ENCODE peak calls at places on chromosomes 13 and 19, in seven cellular contexts. One of them, this sample, is unnamed.

GRCh38 chr19:13082192-13083007 is 20.3 kb downstream of the LYL1 start:
- DNase-seq in stimulated activated CD4-positive, alpha-beta T cell treated with anti-CD3 and anti-CD28 coated beads, TNF-alpha, amount 100 ng/mL, for 4 hours: no peak
- DNase-seq in psoas muscle: no peak
- DNase-seq in brain microvascular endothelial cell: peak
- DNase-seq in HFFc6: no peak
- DNase-seq in bronchial epithelial cell: peak
- DNase-seq in T-helper 9 cell: no peak
- DNase-seq in this sample: peak

GRCh38 chr13:51585234-51585672 is 991 bp downstream of the WDFY2 start:
- DNase-seq in stimulated activated CD4-positive, alpha-beta T cell treated with anti-CD3 and anti-CD28 coated beads, TNF-alpha, amount 100 ng/mL, for 4 hours: no peak
- DNase-seq in psoas muscle: no peak
- DNase-seq in brain microvascular endothelial cell: peak
- DNase-seq in HFFc6: no peak
- DNase-seq in bronchial epithelial cell: no peak
- DNase-seq in T-helper 9 cell: no peak
- DNase-seq in this sample: no peak

GRCh38 chr19:44927746-44928145 is 13.3 kb downstream of the APOC1 start:
- DNase-seq in stimulated activated CD4-positive, alpha-beta T cell treated with anti-CD3 and anti-CD28 coated beads, TNF-alpha, amount 100 ng/mL, for 4 hours: no peak
- DNase-seq in psoas muscle: no peak
- DNase-seq in brain microvascular endothelial cell: peak
- DNase-seq in HFFc6: no peak
- DNase-seq in bronchial epithelial cell: no peak
- DNase-seq in T-helper 9 cell: no peak
- DNase-seq in this sample: peak

GRCh38 chr13:83666126-83666525 is 216.1 kb downstream of the SLITRK1 start:
- DNase-seq in stimulated activated CD4-positive, alpha-beta T cell treated with anti-CD3 and anti-CD28 coated beads, TNF-alpha, amount 100 ng/mL, for 4 hours: no peak
- DNase-seq in psoas muscle: no peak
- DNase-seq in brain microvascular endothelial cell: no peak
- DNase-seq in HFFc6: peak
- DNase-seq in bronchial epithelial cell: no peak
- DNase-seq in T-helper 9 cell: no peak
- DNase-seq in this sample: no peak

GRCh38 chr19:50486823-50487515 is 10.3 kb upstream of the GARIN5A start:
- DNase-seq in stimulated activated CD4-positive, alpha-beta T cell treated with anti-CD3 and anti-CD28 coated beads, TNF-alpha, amount 100 ng/mL, for 4 hours: no peak
- DNase-seq in psoas muscle: peak
- DNase-seq in brain microvascular endothelial cell: peak
- DNase-seq in HFFc6: peak
- DNase-seq in bronchial epithelial cell: peak
- DNase-seq in T-helper 9 cell: peak
- DNase-seq in this sample: no peak

GRCh38 chr13:94454906-94455305 is 24.6 kb downstream of the DCT start:
- DNase-seq in stimulated activated CD4-positive, alpha-beta T cell treated with anti-CD3 and anti-CD28 coated beads, TNF-alpha, amount 100 ng/mL, for 4 hours: no peak
- DNase-seq in psoas muscle: no peak
- DNase-seq in brain microvascular endothelial cell: no peak
- DNase-seq in HFFc6: no peak
- DNase-seq in bronchial epithelial cell: peak
- DNase-seq in T-helper 9 cell: no peak
- DNase-seq in this sample: no peak

GRCh38 chr13:110212529-110212928 is 94.4 kb downstream of the COL4A1 start:
- DNase-seq in stimulated activated CD4-positive, alpha-beta T cell treated with anti-CD3 and anti-CD28 coated beads, TNF-alpha, amount 100 ng/mL, for 4 hours: no peak
- DNase-seq in psoas muscle: no peak
- DNase-seq in brain microvascular endothelial cell: no peak
- DNase-seq in HFFc6: no peak
- DNase-seq in bronchial epithelial cell: no peak
- DNase-seq in T-helper 9 cell: no peak
- DNase-seq in this sample: no peak

GRCh38 chr19:54882758-54883157 is 8.7 kb downstream of the FCAR start:
- DNase-seq in stimulated activated CD4-positive, alpha-beta T cell treated with anti-CD3 and anti-CD28 coated beads, TNF-alpha, amount 100 ng/mL, for 4 hours: no peak
- DNase-seq in psoas muscle: no peak
- DNase-seq in brain microvascular endothelial cell: no peak
- DNase-seq in HFFc6: no peak
- DNase-seq in bronchial epithelial cell: no peak
- DNase-seq in T-helper 9 cell: no peak
- DNase-seq in this sample: no peak

GRCh38 chr19:35554076-35554475 is 8.7 kb downstream of the TMEM147 start:
- DNase-seq in stimulated activated CD4-positive, alpha-beta T cell treated with anti-CD3 and anti-CD28 coated beads, TNF-alpha, amount 100 ng/mL, for 4 hours: no peak
- DNase-seq in psoas muscle: no peak
- DNase-seq in brain microvascular endothelial cell: no peak
- DNase-seq in HFFc6: no peak
- DNase-seq in bronchial epithelial cell: no peak
- DNase-seq in T-helper 9 cell: no peak
- DNase-seq in this sample: no peak

GRCh38 chr19:41699231-41699967 is 9.0 kb upstream of the CEACAM5 start:
- DNase-seq in stimulated activated CD4-positive, alpha-beta T cell treated with anti-CD3 and anti-CD28 coated beads, TNF-alpha, amount 100 ng/mL, for 4 hours: no peak
- DNase-seq in psoas muscle: no peak
- DNase-seq in brain microvascular endothelial cell: no peak
- DNase-seq in HFFc6: no peak
- DNase-seq in bronchial epithelial cell: peak
- DNase-seq in T-helper 9 cell: no peak
- DNase-seq in this sample: no peak

GRCh38 chr13:49436890-49437289 is 7.0 kb downstream of the CAB39L start:
- DNase-seq in stimulated activated CD4-positive, alpha-beta T cell treated with anti-CD3 and anti-CD28 coated beads, TNF-alpha, amount 100 ng/mL, for 4 hours: no peak
- DNase-seq in psoas muscle: peak
- DNase-seq in brain microvascular endothelial cell: peak
- DNase-seq in HFFc6: peak
- DNase-seq in bronchial epithelial cell: peak
- DNase-seq in T-helper 9 cell: no peak
- DNase-seq in this sample: peak

GRCh38 chr13:23578411-23579071 is 8.3 kb downstream of the TNFRSF19 start:
- DNase-seq in stimulated activated CD4-positive, alpha-beta T cell treated with anti-CD3 and anti-CD28 coated beads, TNF-alpha, amount 100 ng/mL, for 4 hours: peak
- DNase-seq in psoas muscle: peak
- DNase-seq in brain microvascular endothelial cell: peak
- DNase-seq in HFFc6: peak
- DNase-seq in bronchial epithelial cell: peak
- DNase-seq in T-helper 9 cell: peak
- DNase-seq in this sample: peak

GRCh38 chr13:75405976-75406703 is 75.8 kb downstream of the TBC1D4 start:
- DNase-seq in stimulated activated CD4-positive, alpha-beta T cell treated with anti-CD3 and anti-CD28 coated beads, TNF-alpha, amount 100 ng/mL, for 4 hours: no peak
- DNase-seq in psoas muscle: no peak
- DNase-seq in brain microvascular endothelial cell: no peak
- DNase-seq in HFFc6: no peak
- DNase-seq in bronchial epithelial cell: no peak
- DNase-seq in T-helper 9 cell: no peak
- DNase-seq in this sample: peak

GRCh38 chr13:44307844-44308243 is 65.8 kb upstream of the SERP2 start:
- DNase-seq in stimulated activated CD4-positive, alpha-beta T cell treated with anti-CD3 and anti-CD28 coated beads, TNF-alpha, amount 100 ng/mL, for 4 hours: no peak
- DNase-seq in psoas muscle: no peak
- DNase-seq in brain microvascular endothelial cell: no peak
- DNase-seq in HFFc6: no peak
- DNase-seq in bronchial epithelial cell: peak
- DNase-seq in T-helper 9 cell: no peak
- DNase-seq in this sample: no peak

GRCh38 chr19:49856574-49857021 is 5.6 kb downstream of the PTOV1 start:
- DNase-seq in stimulated activated CD4-positive, alpha-beta T cell treated with anti-CD3 and anti-CD28 coated beads, TNF-alpha, amount 100 ng/mL, for 4 hours: no peak
- DNase-seq in psoas muscle: no peak
- DNase-seq in brain microvascular endothelial cell: no peak
- DNase-seq in HFFc6: no peak
- DNase-seq in bronchial epithelial cell: no peak
- DNase-seq in T-helper 9 cell: no peak
- DNase-seq in this sample: no peak

GRCh38 chr13:83940742-83941141 is 58.5 kb upstream of the SLITRK1 start:
- DNase-seq in stimulated activated CD4-positive, alpha-beta T cell treated with anti-CD3 and anti-CD28 coated beads, TNF-alpha, amount 100 ng/mL, for 4 hours: no peak
- DNase-seq in psoas muscle: no peak
- DNase-seq in brain microvascular endothelial cell: no peak
- DNase-seq in HFFc6: peak
- DNase-seq in bronchial epithelial cell: peak
- DNase-seq in T-helper 9 cell: no peak
- DNase-seq in this sample: no peak

GRCh38 chr19:13986348-13986904 is 19.7 kb downstream of the RFX1 start:
- DNase-seq in stimulated activated CD4-positive, alpha-beta T cell treated with anti-CD3 and anti-CD28 coated beads, TNF-alpha, amount 100 ng/mL, for 4 hours: peak
- DNase-seq in psoas muscle: peak
- DNase-seq in brain microvascular endothelial cell: peak
- DNase-seq in HFFc6: peak
- DNase-seq in bronchial epithelial cell: no peak
- DNase-seq in T-helper 9 cell: peak
- DNase-seq in this sample: no peak

GRCh38 chr13:21149568-21149967 is 26.8 kb downstream of the SKA3 start:
- DNase-seq in stimulated activated CD4-positive, alpha-beta T cell treated with anti-CD3 and anti-CD28 coated beads, TNF-alpha, amount 100 ng/mL, for 4 hours: no peak
- DNase-seq in psoas muscle: no peak
- DNase-seq in brain microvascular endothelial cell: no peak
- DNase-seq in HFFc6: no peak
- DNase-seq in bronchial epithelial cell: no peak
- DNase-seq in T-helper 9 cell: no peak
- DNase-seq in this sample: no peak

GRCh38 chr19:38004505-38005223 is 97.7 kb downstream of the SIPA1L3 start:
- DNase-seq in stimulated activated CD4-positive, alpha-beta T cell treated with anti-CD3 and anti-CD28 coated beads, TNF-alpha, amount 100 ng/mL, for 4 hours: no peak
- DNase-seq in psoas muscle: peak
- DNase-seq in brain microvascular endothelial cell: peak
- DNase-seq in HFFc6: peak
- DNase-seq in bronchial epithelial cell: peak
- DNase-seq in T-helper 9 cell: no peak
- DNase-seq in this sample: peak

GRCh38 chr13:28136916-28137315 is 1.4 kb upstream of the PAN3 start:
- DNase-seq in stimulated activated CD4-positive, alpha-beta T cell treated with anti-CD3 and anti-CD28 coated beads, TNF-alpha, amount 100 ng/mL, for 4 hours: no peak
- DNase-seq in psoas muscle: no peak
- DNase-seq in brain microvascular endothelial cell: no peak
- DNase-seq in HFFc6: no peak
- DNase-seq in bronchial epithelial cell: no peak
- DNase-seq in T-helper 9 cell: no peak
- DNase-seq in this sample: no peak

GRCh38 chr19:33195711-33196347 is 1.7 kb downstream of the LRP3 start:
- DNase-seq in stimulated activated CD4-positive, alpha-beta T cell treated with anti-CD3 and anti-CD28 coated beads, TNF-alpha, amount 100 ng/mL, for 4 hours: no peak
- DNase-seq in psoas muscle: no peak
- DNase-seq in brain microvascular endothelial cell: no peak
- DNase-seq in HFFc6: no peak
- DNase-seq in bronchial epithelial cell: no peak
- DNase-seq in T-helper 9 cell: no peak
- DNase-seq in this sample: no peak

GRCh38 chr13:32318072-32318471 is 2.8 kb downstream of the BRCA2 start:
- DNase-seq in stimulated activated CD4-positive, alpha-beta T cell treated with anti-CD3 and anti-CD28 coated beads, TNF-alpha, amount 100 ng/mL, for 4 hours: no peak
- DNase-seq in psoas muscle: no peak
- DNase-seq in brain microvascular endothelial cell: no peak
- DNase-seq in HFFc6: no peak
- DNase-seq in bronchial epithelial cell: no peak
- DNase-seq in T-helper 9 cell: no peak
- DNase-seq in this sample: no peak

GRCh38 chr13:102400619-102401125 is 1.2 kb downstream of the FGF14 start:
- DNase-seq in stimulated activated CD4-positive, alpha-beta T cell treated with anti-CD3 and anti-CD28 coated beads, TNF-alpha, amount 100 ng/mL, for 4 hours: no peak
- DNase-seq in psoas muscle: peak
- DNase-seq in brain microvascular endothelial cell: no peak
- DNase-seq in HFFc6: no peak
- DNase-seq in bronchial epithelial cell: peak
- DNase-seq in T-helper 9 cell: no peak
- DNase-seq in this sample: no peak

GRCh38 chr13:20993661-20994440 is 67.5 kb downstream of the LATS2 start:
- DNase-seq in stimulated activated CD4-positive, alpha-beta T cell treated with anti-CD3 and anti-CD28 coated beads, TNF-alpha, amount 100 ng/mL, for 4 hours: no peak
- DNase-seq in psoas muscle: no peak
- DNase-seq in brain microvascular endothelial cell: peak
- DNase-seq in HFFc6: peak
- DNase-seq in bronchial epithelial cell: peak
- DNase-seq in T-helper 9 cell: no peak
- DNase-seq in this sample: peak

GRCh38 chr19:48967346-48968178 is 2.5 kb downstream of the FTL start:
- DNase-seq in stimulated activated CD4-positive, alpha-beta T cell treated with anti-CD3 and anti-CD28 coated beads, TNF-alpha, amount 100 ng/mL, for 4 hours: no peak
- DNase-seq in psoas muscle: peak
- DNase-seq in brain microvascular endothelial cell: no peak
- DNase-seq in HFFc6: peak
- DNase-seq in bronchial epithelial cell: peak
- DNase-seq in T-helper 9 cell: no peak
- DNase-seq in this sample: peak

GRCh38 chr13:107258599-107259187 is 690.8 kb upstream of the ARGLU1 start:
- DNase-seq in stimulated activated CD4-positive, alpha-beta T cell treated with anti-CD3 and anti-CD28 coated beads, TNF-alpha, amount 100 ng/mL, for 4 hours: no peak
- DNase-seq in psoas muscle: no peak
- DNase-seq in brain microvascular endothelial cell: no peak
- DNase-seq in HFFc6: no peak
- DNase-seq in bronchial epithelial cell: peak
- DNase-seq in T-helper 9 cell: no peak
- DNase-seq in this sample: no peak

GRCh38 chr19:48493718-48494515 is 17.7 kb downstream of the LMTK3 start:
- DNase-seq in stimulated activated CD4-positive, alpha-beta T cell treated with anti-CD3 and anti-CD28 coated beads, TNF-alpha, amount 100 ng/mL, for 4 hours: no peak
- DNase-seq in psoas muscle: no peak
- DNase-seq in brain microvascular endothelial cell: no peak
- DNase-seq in HFFc6: no peak
- DNase-seq in bronchial epithelial cell: no peak
- DNase-seq in T-helper 9 cell: no peak
- DNase-seq in this sample: no peak

GRCh38 chr19:40335101-40335500 is 13.1 kb downstream of the C19orf47 start:
- DNase-seq in stimulated activated CD4-positive, alpha-beta T cell treated with anti-CD3 and anti-CD28 coated beads, TNF-alpha, amount 100 ng/mL, for 4 hours: no peak
- DNase-seq in psoas muscle: no peak
- DNase-seq in brain microvascular endothelial cell: no peak
- DNase-seq in HFFc6: no peak
- DNase-seq in bronchial epithelial cell: no peak
- DNase-seq in T-helper 9 cell: no peak
- DNase-seq in this sample: no peak

GRCh38 chr13:88005188-88005587 is 334.0 kb downstream of the SLITRK5 start:
- DNase-seq in stimulated activated CD4-positive, alpha-beta T cell treated with anti-CD3 and anti-CD28 coated beads, TNF-alpha, amount 100 ng/mL, for 4 hours: no peak
- DNase-seq in psoas muscle: no peak
- DNase-seq in brain microvascular endothelial cell: no peak
- DNase-seq in HFFc6: no peak
- DNase-seq in bronchial epithelial cell: no peak
- DNase-seq in T-helper 9 cell: no peak
- DNase-seq in this sample: no peak

GRCh38 chr19:39858541-39858940 is 12.4 kb upstream of the FBL start:
- DNase-seq in stimulated activated CD4-positive, alpha-beta T cell treated with anti-CD3 and anti-CD28 coated beads, TNF-alpha, amount 100 ng/mL, for 4 hours: no peak
- DNase-seq in psoas muscle: no peak
- DNase-seq in brain microvascular endothelial cell: no peak
- DNase-seq in HFFc6: peak
- DNase-seq in bronchial epithelial cell: peak
- DNase-seq in T-helper 9 cell: no peak
- DNase-seq in this sample: no peak

GRCh38 chr13:48142437-48142836 is 47.5 kb upstream of the MED4 start:
- DNase-seq in stimulated activated CD4-positive, alpha-beta T cell treated with anti-CD3 and anti-CD28 coated beads, TNF-alpha, amount 100 ng/mL, for 4 hours: no peak
- DNase-seq in psoas muscle: no peak
- DNase-seq in brain microvascular endothelial cell: no peak
- DNase-seq in HFFc6: no peak
- DNase-seq in bronchial epithelial cell: no peak
- DNase-seq in T-helper 9 cell: no peak
- DNase-seq in this sample: no peak

GRCh38 chr13:51444922-51445321 is 7.9 kb downstream of the INTS6 start:
- DNase-seq in stimulated activated CD4-positive, alpha-beta T cell treated with anti-CD3 and anti-CD28 coated beads, TNF-alpha, amount 100 ng/mL, for 4 hours: no peak
- DNase-seq in psoas muscle: no peak
- DNase-seq in brain microvascular endothelial cell: no peak
- DNase-seq in HFFc6: peak
- DNase-seq in bronchial epithelial cell: peak
- DNase-seq in T-helper 9 cell: no peak
- DNase-seq in this sample: peak

GRCh38 chr19:33888665-33889064 is 92.0 kb downstream of the KCTD15 start:
- DNase-seq in stimulated activated CD4-positive, alpha-beta T cell treated with anti-CD3 and anti-CD28 coated beads, TNF-alpha, amount 100 ng/mL, for 4 hours: no peak
- DNase-seq in psoas muscle: no peak
- DNase-seq in brain microvascular endothelial cell: no peak
- DNase-seq in HFFc6: no peak
- DNase-seq in bronchial epithelial cell: no peak
- DNase-seq in T-helper 9 cell: no peak
- DNase-seq in this sample: no peak

This sample was measured in stromal cell of bone marrow.